ENCODE peak calls at places on chromosomes 12 and 14, in six cellular contexts. T is GM23248, Y is epithelial cell of esophagus, M is amniotic stem cell, B is NCI-H748 treated with DMSO at 0.1 percent for 48 hours, W is endothelial cell. P is an unnamed sample.

GRCh38 chr12:110224379-110225304 is 56.4 kb upstream of the ATP2A2 start:
- DNase-seq in T (peak; percentile 92), Y (peak; percentile 81), M (peak; percentile 55), B (no peak), W (no peak), P (peak; percentile 54)

GRCh38 chr12:10364839-10365681 is 24.8 kb downstream of the KLRK1 start:
- DNase-seq in T (peak; percentile 88), Y (peak; percentile 82), M (peak; percentile 61), B (peak; percentile 85), W (peak; percentile 16), P (no peak)

GRCh38 chr14:61699092-61699491 is 3.8 kb downstream of the HIF1A start:
- DNase-seq in T (peak; percentile 33), Y (no peak), M (no peak), B (no peak), W (no peak), P (no peak)

GRCh38 chr12:78697817-78698415 is 166.7 kb upstream of the SYT1 start:
- DNase-seq in T (peak; percentile 43), Y (peak; percentile 84), M (no peak), B (no peak), W (no peak), P (no peak)

GRCh38 chr14:73472182-73473114 is 14.1 kb upstream of the NUMB start:
- DNase-seq in T (peak; percentile 83), Y (peak; percentile 75), M (peak; percentile 46), B (peak; percentile 61), W (no peak), P (no peak)

GRCh38 chr12:21769311-21769710 is 5.2 kb downstream of the KCNJ8 start:
- DNase-seq in T (peak; percentile 53), Y (no peak), M (no peak), B (no peak), W (no peak), P (no peak)

GRCh38 chr12:58169826-58170225 is 228.5 kb downstream of the ATP23 start:
- DNase-seq in T (no peak), Y (no peak), M (no peak), B (no peak), W (no peak), P (no peak)

GRCh38 chr12:125081427-125081826 is 16.2 kb downstream of the AACS start:
- DNase-seq in T (no peak), Y (no peak), M (no peak), B (peak; percentile 99), W (no peak), P (no peak)

GRCh38 chr12:53057816-53058500 is 8.1 kb downstream of the TNS2 start:
- DNase-seq in T (no peak), Y (no peak), M (no peak), B (no peak), W (no peak), P (no peak)

GRCh38 chr14:103801459-103801858 is 45.9 kb downstream of the PPP1R13B start:
- DNase-seq in T (peak; percentile 94), Y (peak; percentile 97), M (no peak), B (no peak), W (no peak), P (peak; percentile 46)

GRCh38 chr14:89858084-89858483 is 96.4 kb downstream of the EFCAB11 start:
- DNase-seq in T (no peak), Y (peak; percentile 93), M (no peak), B (no peak), W (no peak), P (no peak)

GRCh38 chr12:104701756-104702155 is 245.0 kb downstream of the CHST11 start:
- DNase-seq in T (no peak), Y (no peak), M (no peak), B (no peak), W (no peak), P (no peak)

GRCh38 chr12:115155665-115156645 is 472.0 kb upstream of the TBX3 start:
- DNase-seq in T (peak; percentile 95), Y (peak; percentile 95), M (peak; percentile 19), B (no peak), W (no peak), P (peak; percentile 61)

GRCh38 chr14:105495990-105496830 is 5.2 kb downstream of the TEDC1 start:
- DNase-seq in T (no peak), Y (no peak), M (no peak), B (no peak), W (no peak), P (no peak)

GRCh38 chr12:31017535-31017934 is 56.1 kb upstream of the DDX11 start:
- DNase-seq in T (no peak), Y (no peak), M (no peak), B (no peak), W (no peak), P (no peak)

GRCh38 chr12:12443482-12443881 is 86.6 kb downstream of the BORCS5 start:
- DNase-seq in T (no peak), Y (no peak), M (no peak), B (no peak), W (no peak), P (no peak)

GRCh38 chr12:55847033-55847432 is 4.3 kb upstream of the MMP19 start:
- DNase-seq in T (peak; percentile 91), Y (peak; percentile 39), M (no peak), B (no peak), W (no peak), P (peak; percentile 40)

GRCh38 chr12:19847294-19848059 is 408.2 kb downstream of the AEBP2 start:
- DNase-seq in T (peak; percentile 19), Y (no peak), M (no peak), B (no peak), W (no peak), P (no peak)

GRCh38 chr14:71290960-71291466 is 383.8 kb downstream of the PCNX1 start:
- DNase-seq in T (peak; percentile 89), Y (peak; percentile 95), M (no peak), B (no peak), W (no peak), P (peak; percentile 23)

GRCh38 chr14:75141062-75141461 is 14.2 kb upstream of the NEK9 start:
- DNase-seq in T (no peak), Y (no peak), M (no peak), B (no peak), W (no peak), P (no peak)

GRCh38 chr12:24838531-24838950 is 110.4 kb downstream of the BCAT1 start:
- DNase-seq in T (peak; percentile 88), Y (peak; percentile 36), M (no peak), B (no peak), W (no peak), P (peak; percentile 88)

GRCh38 chr12:11622774-11623375 is 26.6 kb upstream of the ETV6 start:
- DNase-seq in T (no peak), Y (no peak), M (no peak), B (no peak), W (no peak), P (no peak)

GRCh38 chr12:80412343-80412953 is 31.6 kb upstream of the PTPRQ start:
- DNase-seq in T (peak; percentile 80), Y (peak; percentile 65), M (peak; percentile 49), B (peak; percentile 86), W (no peak), P (no peak)

GRCh38 chr14:67241416-67242362 is at the start of gene PALS1:
- DNase-seq in T (peak; percentile 94), Y (peak; percentile 87), M (peak; percentile 44), B (peak; percentile 14), W (peak; percentile 83), P (peak; percentile 57)

GRCh38 chr14:103520657-103521437 is 1.8 kb downstream of the CKB start:
- DNase-seq in T (peak; percentile 78), Y (peak; percentile 43), M (no peak), B (peak; percentile 72), W (peak; percentile 68), P (no peak)

GRCh38 chr12:19301688-19302640 is 137.3 kb upstream of the AEBP2 start:
- DNase-seq in T (no peak), Y (no peak), M (no peak), B (no peak), W (no peak), P (no peak)

GRCh38 chr12:32493282-32493681 is 93.9 kb downstream of the FGD4 start:
- DNase-seq in T (no peak), Y (no peak), M (no peak), B (no peak), W (no peak), P (no peak)

GRCh38 chr14:58297412-58297761 is 968 bp upstream of the ARID4A start:
- DNase-seq in T (peak; percentile 68), Y (no peak), M (no peak), B (no peak), W (peak; percentile 46), P (peak; percentile 3)

GRCh38 chr14:36626150-36626549 is 35.5 kb upstream of the PAX9 start:
- DNase-seq in T (no peak), Y (no peak), M (no peak), B (no peak), W (no peak), P (no peak)

GRCh38 chr12:116697305-116698130 is 40.4 kb downstream of the SPRING1 start:
- DNase-seq in T (peak; percentile 23), Y (peak; percentile 29), M (no peak), B (no peak), W (peak; percentile 49), P (no peak)

GRCh38 chr12:18141583-18141982 is 51.6 kb upstream of the RERGL start:
- DNase-seq in T (peak; percentile 80), Y (peak; percentile 90), M (peak; percentile 5), B (peak; percentile 73), W (no peak), P (no peak)

GRCh38 chr14:102249041-102249440 is 55.9 kb downstream of the MOK start:
- DNase-seq in T (no peak), Y (no peak), M (no peak), B (no peak), W (no peak), P (peak; percentile 19)

GRCh38 chr12:77940566-77940965 is 109.9 kb downstream of the NAV3 start:
- DNase-seq in T (peak; percentile 72), Y (peak; percentile 73), M (no peak), B (no peak), W (no peak), P (no peak)